ENCODE peak calls at places on chromosomes 16 and 17, in six cellular contexts. J is Peyer's patch; Z is testis; H is heart right ventricle; X is CD8-positive, alpha-beta memory T cell; L is GM23338. E is an unnamed sample. For H3K4me1, the result is how much of the 10 kb centered on the place peaks cover.

GRCh38 chr17:44314869-44315661 is 6.7 kb downstream of the RUNDC3A start:
- DNase-seq in H (no peak), X (peak), L (peak), Z (peak), J (no peak), E (peak)

GRCh38 chr17:62737513-62737912 is 70.6 kb downstream of the MARCHF10 start:
- DNase-seq in H (no peak), Z (no peak), X (no peak), L (no peak), J (no peak), E (no peak)

GRCh38 chr16:79628501-79628975 is 28.0 kb upstream of the MAF start:
- DNase-seq in Z (no peak), L (no peak), H (no peak), J (no peak), X (no peak), E (no peak)

GRCh38 chr16:66204761-66205160 is 161.7 kb upstream of the CDH5 start:
- DNase-seq in H (no peak), Z (no peak), X (no peak), L (no peak), J (no peak), E (no peak)

GRCh38 chr17:44557653-44558285 is 485 bp downstream of the FZD2 start:
- DNase-seq in L (peak), Z (peak), H (peak), X (peak), J (peak), E (peak)

GRCh38 chr16:27823438-27823820 is 240.1 kb downstream of the GSG1L start:
- DNase-seq in L (no peak), Z (no peak), J (no peak), H (no peak), X (no peak), E (no peak)

GRCh38 chr16:61261315-61261714 is 774.9 kb downstream of the CDH8 start:
- DNase-seq in X (no peak), J (no peak), L (no peak), Z (no peak), H (no peak), E (no peak)

GRCh38 chr16:2033057-2033911 is 6.6 kb downstream of the NHERF2 start:
- DNase-seq in X (peak), Z (no peak), H (peak), J (no peak), L (no peak), E (peak)

GRCh38 chr17:6657633-6658287 is 6.2 kb downstream of the C17orf100 start:
- DNase-seq in J (no peak), H (no peak), X (no peak), L (no peak), Z (no peak), E (no peak)

GRCh38 chr16:67716097-67716496 is 3.0 kb downstream of the GFOD2 start:
- DNase-seq in J (no peak), Z (no peak), X (no peak), L (no peak), H (no peak), E (no peak)

GRCh38 chr16:17518441-17518840 is 47.7 kb upstream of the XYLT1 start:
- DNase-seq in H (no peak), Z (no peak), L (no peak), X (no peak), J (no peak), E (no peak)

GRCh38 chr17:59807892-59808509 is 84.7 kb downstream of the TUBD1 start:
- DNase-seq in H (no peak), L (no peak), X (no peak), Z (no peak), J (no peak), E (no peak)

DNA sequence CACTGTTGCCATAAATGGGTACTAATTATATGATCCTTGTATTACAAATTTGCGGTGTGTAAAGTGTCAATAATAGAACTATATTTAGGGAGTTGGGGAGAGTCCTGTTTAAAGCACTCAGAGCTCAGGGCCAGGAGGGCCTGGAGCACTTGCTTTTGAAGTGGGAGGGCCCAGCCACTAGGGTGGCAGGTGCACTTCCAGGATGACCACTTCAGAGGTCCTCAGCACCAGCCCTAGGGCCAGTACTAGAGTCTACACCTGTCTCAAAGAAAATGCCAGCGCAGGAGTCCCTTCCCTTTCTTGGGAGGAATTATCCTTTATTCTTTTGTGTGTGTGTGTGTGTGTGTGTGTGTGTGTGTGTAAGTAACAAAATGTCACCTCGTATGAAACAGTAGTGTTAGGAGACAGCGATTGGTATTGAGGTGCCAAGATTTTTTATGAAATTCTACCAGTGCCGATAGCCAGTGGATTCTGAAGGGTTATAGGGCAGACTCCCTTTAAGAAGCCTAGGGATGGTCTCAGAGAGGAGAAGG is 31.9 kb downstream of the MYO18A start:
- DNase-seq in X (no peak), H (no peak), Z (no peak), L (peak), J (no peak), E (no peak)
- H3K4me1 ChIP-seq in X (under half), H (under half), Z (under half), L (under half), J (under half), E (half or more)

DNA sequence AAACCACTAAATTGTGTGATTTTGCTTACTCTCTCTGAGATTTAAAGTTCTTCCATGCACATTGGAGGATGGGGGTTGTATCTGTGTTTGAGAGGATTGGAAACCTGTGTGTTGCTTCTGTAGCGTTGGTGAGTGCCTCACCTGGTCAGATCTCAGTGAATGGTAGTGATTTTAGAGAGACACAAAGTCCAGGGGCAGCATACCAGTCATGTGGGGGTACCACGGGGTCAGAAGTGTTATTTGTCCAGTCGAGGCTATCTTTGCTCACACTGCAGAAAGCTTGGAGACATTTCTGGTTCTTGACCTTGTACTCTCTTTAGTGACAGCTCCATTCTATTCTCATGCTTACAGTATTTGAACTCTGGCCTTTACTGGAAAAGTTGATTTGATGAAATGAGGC is 23.7 kb downstream of the PRKAR1A start:
- DNase-seq in Z (no peak), X (no peak), H (no peak), L (no peak), J (no peak), E (no peak)
- H3K27ac ChIP-seq in Z (no peak), X (no peak), H (peak), L (no peak), J (no peak), E (peak)

GRCh38 chr17:79483842-79484241 is 127.0 kb downstream of the RBFOX3 start:
- DNase-seq in H (no peak), Z (no peak), L (no peak), J (no peak), X (no peak), E (no peak)
- H3K4me3 ChIP-seq in H (no peak), Z (no peak), L (no peak), J (no peak), X (no peak), E (no peak)

GRCh38 chr17:65022751-65023421 is 33.7 kb downstream of the GNA13 start:
- DNase-seq in X (no peak), J (no peak), Z (no peak), H (no peak), L (no peak), E (no peak)

GRCh38 chr17:65022137-65022536 is 34.4 kb downstream of the GNA13 start:
- DNase-seq in J (no peak), Z (no peak), H (no peak), L (no peak), X (no peak), E (no peak)

GRCh38 chr17:65020284-65020683 is 36.3 kb downstream of the GNA13 start:
- DNase-seq in L (no peak), Z (no peak), X (no peak), H (no peak), J (no peak), E (peak)

GRCh38 chr17:65025288-65025687 is 31.3 kb downstream of the GNA13 start:
- DNase-seq in Z (no peak), J (no peak), H (no peak), X (no peak), L (no peak), E (no peak)

DNA sequence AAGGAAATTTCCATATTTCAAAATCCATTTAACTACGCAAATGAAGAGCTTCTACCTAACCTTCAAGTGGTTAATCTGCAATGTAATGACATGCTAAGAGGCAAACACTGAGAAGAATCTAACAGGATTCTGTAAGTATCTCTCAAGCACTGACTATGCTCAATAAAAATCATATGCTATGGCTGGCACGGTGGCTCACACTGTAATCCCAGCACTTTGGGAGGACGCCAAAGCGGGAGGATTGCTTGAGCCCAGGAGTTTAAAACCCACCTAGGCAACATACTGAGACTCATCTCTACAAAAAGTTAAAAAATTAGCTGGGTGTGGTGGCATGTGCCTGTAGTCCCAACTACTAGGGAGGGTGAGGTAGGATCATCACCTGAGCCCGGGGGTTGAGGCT is 32.7 kb downstream of the GNA13 start:
- DNase-seq in Z (no peak), J (no peak), L (no peak), X (no peak), H (no peak), E (no peak)
- H3K4me1 ChIP-seq in Z (under half), J (under half), L (under half), X (half or more), H (half or more), E (under half)

DNA sequence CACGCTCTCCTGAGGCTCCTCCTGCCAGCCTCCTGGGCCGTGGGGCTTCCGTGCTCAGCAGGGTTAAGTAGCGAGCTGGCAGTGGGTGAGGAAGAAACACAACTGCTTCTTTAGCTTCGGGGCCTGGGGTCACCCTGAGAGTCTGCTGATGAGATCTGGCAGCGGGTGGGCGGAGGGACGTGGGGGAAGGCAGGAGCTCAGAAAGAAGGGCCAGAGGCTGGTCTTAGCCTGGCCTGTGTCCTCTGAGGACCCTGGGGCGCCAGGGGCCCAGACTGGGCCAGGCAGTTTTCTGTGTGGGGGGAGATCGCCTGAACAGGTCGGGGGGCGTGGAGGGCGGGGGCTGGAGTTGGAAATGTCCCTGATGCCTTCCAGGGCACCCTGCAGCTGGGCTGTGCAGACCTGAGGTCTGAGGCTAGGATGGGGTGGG is 97.8 kb upstream of the GSE1 start:
- DNase-seq in J (no peak), X (no peak), H (no peak), L (no peak), Z (no peak), E (no peak)
- H3K27ac ChIP-seq in J (peak), X (no peak), H (peak), L (no peak), Z (no peak), E (peak)

DNA sequence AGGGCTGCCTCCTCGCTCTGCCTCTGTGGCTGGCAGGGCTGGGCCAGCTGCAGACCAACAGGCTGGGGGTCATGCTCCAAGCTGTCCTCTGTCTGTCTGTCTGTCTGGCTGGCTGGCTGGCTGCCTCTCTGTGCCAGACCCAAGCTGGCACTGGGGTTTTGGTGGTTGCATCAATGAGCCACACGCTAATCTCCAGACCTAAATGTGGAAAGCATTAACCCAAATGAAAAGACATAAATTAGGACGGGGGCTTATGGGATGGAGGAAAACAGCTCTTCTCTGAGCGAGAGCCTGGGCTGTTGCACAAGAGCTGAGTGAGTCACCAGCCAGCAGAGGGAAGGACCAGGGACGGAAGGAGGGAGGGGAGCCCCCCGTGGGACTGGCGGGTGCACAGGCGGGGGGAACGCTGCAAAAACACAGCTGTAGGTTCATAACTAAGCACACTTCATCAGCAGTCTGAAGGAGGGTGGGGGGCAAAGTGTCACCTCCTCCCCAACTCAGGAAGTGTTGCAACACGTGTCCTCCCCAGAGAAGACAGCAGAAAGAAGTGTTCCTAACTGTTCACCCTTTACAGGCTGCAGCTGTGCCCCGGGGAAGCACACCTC is 83.4 kb downstream of the GAS7 start:
- DNase-seq in J (peak), L (no peak), X (peak), H (peak), Z (peak), E (no peak)
- H3K4me3 ChIP-seq in J (no peak), L (no peak), X (peak), H (no peak), Z (no peak), E (no peak)

DNA sequence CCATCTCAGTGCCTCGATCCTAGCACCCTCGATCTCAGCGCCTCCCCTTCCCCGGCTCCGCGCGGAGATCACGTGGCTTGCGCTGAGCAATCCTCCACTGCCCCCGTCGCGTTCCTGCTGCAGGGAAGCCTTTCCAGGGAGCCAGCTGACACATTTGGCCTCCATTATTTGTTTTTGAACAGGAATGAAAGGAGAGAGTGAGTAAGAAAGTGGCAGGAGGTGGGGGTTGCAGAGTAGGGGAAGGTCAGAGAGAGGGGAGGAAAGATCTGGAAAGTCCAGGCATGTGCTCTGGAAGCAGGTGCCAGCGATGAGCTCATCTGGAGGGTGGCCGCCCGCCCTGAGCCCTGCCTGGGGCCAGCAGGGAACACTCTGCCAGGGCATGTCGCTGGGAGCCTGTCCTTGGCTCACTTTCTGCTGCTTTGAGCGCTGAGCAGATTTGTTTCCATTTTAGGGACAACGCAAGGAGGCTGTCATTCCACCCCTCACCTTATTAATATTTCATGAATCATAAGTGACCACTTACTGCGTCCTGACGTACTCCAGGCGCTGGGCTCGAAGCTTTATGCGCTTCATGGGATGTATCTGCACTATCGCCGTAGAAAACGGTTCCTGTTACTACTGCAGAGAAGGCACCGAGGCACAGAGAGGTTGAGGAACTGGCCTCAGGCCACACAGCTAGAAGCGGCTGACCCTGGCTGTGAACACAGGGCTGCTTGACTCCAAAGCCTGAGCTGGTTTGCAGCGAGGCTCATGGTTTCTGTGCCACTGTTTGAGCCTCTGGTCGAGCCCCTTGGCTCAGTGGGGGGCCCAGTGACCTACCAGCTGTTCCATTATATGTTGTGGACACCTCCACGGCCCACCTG is 283.1 kb downstream of the SEC14L1 start:
- DNase-seq in X (no peak), L (no peak), H (peak), Z (peak), J (no peak), E (peak)
- H3K4me1 ChIP-seq in X (half or more), L (under half), H (half or more), Z (half or more), J (half or more), E (under half)

GRCh38 chr16:84361546-84361945 is 6.8 kb upstream of the ATP2C2 start:
- DNase-seq in H (no peak), Z (no peak), L (no peak), X (no peak), J (no peak), E (no peak)

GRCh38 chr16:84359326-84359725 is 9.0 kb upstream of the ATP2C2 start:
- DNase-seq in H (no peak), J (no peak), Z (no peak), X (no peak), L (no peak), E (no peak)

GRCh38 chr16:84360748-84361147 is 7.6 kb upstream of the ATP2C2 start:
- DNase-seq in L (no peak), J (no peak), X (no peak), Z (no peak), H (no peak), E (no peak)

GRCh38 chr16:84360170-84360569 is 8.2 kb upstream of the ATP2C2 start:
- DNase-seq in J (no peak), X (peak), L (no peak), H (no peak), Z (no peak), E (no peak)

DNA sequence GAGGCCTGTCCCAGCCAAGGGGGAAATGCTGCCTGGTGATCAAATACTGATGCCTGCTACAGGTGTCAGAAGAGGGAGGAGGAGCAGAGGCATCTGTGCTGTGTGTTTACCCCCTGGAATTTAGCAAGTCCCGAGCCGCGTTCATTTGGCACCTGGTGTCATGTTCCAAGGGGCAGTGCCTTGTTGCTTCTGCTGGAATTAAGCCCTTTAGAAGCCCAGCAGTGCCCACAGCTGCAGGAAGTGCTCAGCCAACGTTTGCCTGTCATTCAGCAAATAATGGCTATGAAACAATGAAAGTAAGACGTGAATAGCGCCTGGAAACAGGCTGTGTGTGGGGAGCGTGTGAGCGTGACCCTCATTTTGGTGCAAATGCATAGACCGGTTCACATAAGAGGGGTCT is 5.9 kb upstream of the ATP2C2 start:
- DNase-seq in L (peak), X (no peak), Z (no peak), H (no peak), J (no peak), E (no peak)
- H3K27ac ChIP-seq in L (no peak), X (no peak), Z (no peak), H (no peak), J (no peak), E (no peak)

E was measured in cardiac muscle cell.